ENCODE peak calls at places on chromosomes 6 and 20, in five cellular contexts. V is right cardiac atrium, L is activated gamma-delta T cell treated with Interleukin-2 at 50 U/mL for 16 hours, J is BE2C, X is kidney. Q is an unnamed sample.

GRCh38 chr20:23540624-23541023 is 27.7 kb downstream of the CST9L start:
- DNase-seq in V (no peak), L (no peak), J (no peak), X (no peak), Q (no peak)

GRCh38 chr6:33885121-33886057 is 81.6 kb upstream of the MLN start:
- DNase-seq in V (no peak), L (no peak), J (no peak), X (peak; percentile 37), Q (no peak)

GRCh38 chr20:57713951-57714350 is 4.1 kb upstream of the PMEPA1 start:
- DNase-seq in V (no peak), L (no peak), J (no peak), X (no peak), Q (no peak)

GRCh38 chr20:2806351-2806701 is 5.9 kb upstream of the CPXM1 start:
- DNase-seq in V (no peak), L (no peak), J (no peak), X (no peak), Q (no peak)

GRCh38 chr6:41941280-41942044 is at the start of gene CCND3:
- DNase-seq in V (peak; percentile 96), L (peak; percentile 83), J (peak; percentile 96), X (peak; percentile 97), Q (peak; percentile 86)

GRCh38 chr6:150492941-150493340 is 106.7 kb upstream of the PLEKHG1 start:
- DNase-seq in V (no peak), L (no peak), J (no peak), X (no peak), Q (no peak)

GRCh38 chr6:1987640-1988039 is 257.8 kb downstream of the GMDS start:
- DNase-seq in V (no peak), L (no peak), J (no peak), X (no peak), Q (no peak)

GRCh38 chr6:105985098-105985815 is 100.9 kb upstream of the PRDM1 start:
- DNase-seq in V (no peak), L (no peak), J (peak; percentile 21), X (no peak), Q (no peak)

GRCh38 chr6:35370124-35370741 is 27.9 kb downstream of the PPARD start:
- DNase-seq in V (peak; percentile 85), L (peak; percentile 17), J (peak; percentile 40), X (peak; percentile 87), Q (no peak)